ENCODE peak calls at places on chromosomes 6 and 20, in five cellular contexts. A, O, H, N and D are unnamed samples.

GRCh38 chr6:285030-285771 is 7.1 kb upstream of the DUSP22 start:
- DNase-seq in A (no peak), O (no peak), H (no peak), N (no peak), D (no peak)

GRCh38 chr6:157305676-157306653 is 17.4 kb downstream of the TMEM242 start:
- DNase-seq in A (no peak), O (no peak), H (no peak), N (no peak), D (no peak)

GRCh38 chr6:13765570-13765969 is 48.8 kb downstream of the MCUR1 start:
- DNase-seq in A (no peak), O (no peak), H (no peak), N (no peak), D (no peak)

GRCh38 chr6:4346659-4347333 is 211.4 kb upstream of the ECI2 start:
- DNase-seq in A (no peak), O (no peak), H (no peak), N (no peak), D (peak)

GRCh38 chr20:60020251-60020650 is 62.0 kb downstream of the CDH26 start:
- DNase-seq in A (no peak), O (no peak), H (no peak), N (no peak), D (no peak)

GRCh38 chr20:58511861-58512260 is 3.3 kb downstream of the APCDD1L start:
- DNase-seq in A (no peak), O (no peak), H (no peak), N (peak), D (no peak)

GRCh38 chr20:45060341-45060740 is 40.6 kb downstream of the KCNS1 start:
- DNase-seq in A (no peak), O (no peak), H (no peak), N (no peak), D (no peak)

GRCh38 chr20:57266251-57267157 is at the start of gene BMP7:
- DNase-seq in A (no peak), O (peak), H (peak), N (no peak), D (peak)

GRCh38 chr6:37569317-37569716 is 69.6 kb upstream of the CCDC167 start:
- DNase-seq in A (no peak), O (no peak), H (no peak), N (no peak), D (no peak)

GRCh38 chr20:4585104-4585753 is 136.5 kb upstream of the PRND start:
- DNase-seq in A (no peak), O (no peak), H (no peak), N (peak), D (no peak)

GRCh38 chr6:79640146-79641111 is 9.3 kb downstream of the SH3BGRL2 start:
- DNase-seq in A (no peak), O (no peak), H (no peak), N (no peak), D (no peak)

GRCh38 chr6:35972471-35972985 is 51.6 kb upstream of the SRPK1 start:
- DNase-seq in A (no peak), O (no peak), H (peak), N (peak), D (peak)

GRCh38 chr6:32944265-32944664 is 3.4 kb upstream of the HLA-DMB start:
- DNase-seq in A (peak), O (no peak), H (no peak), N (no peak), D (no peak)

GRCh38 chr6:134299236-134299635 is 18.7 kb downstream of the SGK1 start:
- DNase-seq in A (no peak), O (no peak), H (no peak), N (peak), D (no peak)